ENCODE peak calls at places on chromosome 9, in ten cellular contexts. L is HFF-Myc; M is left lung; E is endothelial cell; S is MCF 10A; J is bronchial epithelial cell; I is ovary; G is AG09309; Y is CD4-positive, alpha-beta T cell; W is B cell. D is an unnamed sample.

GRCh38 chr9:135930446-135931345 is 23.4 kb upstream of the CAMSAP1 start:
- DNase-seq in L (no peak), M (no peak), E (no peak), S (no peak), J (no peak), I (no peak), G (no peak), Y (no peak), W (peak), D (no peak)

GRCh38 chr9:136840877-136841645 is 1.2 kb upstream of the AJM1 start:
- DNase-seq in L (no peak), M (no peak), E (no peak), S (peak), J (peak), I (no peak), G (no peak), Y (no peak), W (no peak), D (no peak)

GRCh38 chr9:93020785-93021670 is 37.5 kb upstream of the SUSD3 start:
- DNase-seq in L (no peak), M (no peak), E (no peak), S (no peak), J (no peak), I (no peak), G (no peak), Y (peak), W (no peak), D (no peak)

GRCh38 chr9:135463140-135463539 is 16.4 kb upstream of the PPP1R26 start:
- DNase-seq in L (peak), M (no peak), E (no peak), S (peak), J (peak), I (no peak), G (no peak), Y (no peak), W (no peak), D (no peak)

GRCh38 chr9:136740971-136741884 is 1.5 kb downstream of the LCN10 start:
- DNase-seq in L (no peak), M (no peak), E (no peak), S (no peak), J (no peak), I (peak), G (no peak), Y (no peak), W (peak), D (peak)

GRCh38 chr9:93155716-93156474 is 21.8 kb upstream of the NINJ1 start:
- DNase-seq in L (no peak), M (no peak), E (no peak), S (no peak), J (no peak), I (no peak), G (no peak), Y (no peak), W (no peak), D (no peak)

GRCh38 chr9:112080831-112081542 is 94.1 kb downstream of the SUSD1 start:
- DNase-seq in L (no peak), M (no peak), E (no peak), S (peak), J (peak), I (no peak), G (no peak), Y (no peak), W (no peak), D (no peak)

GRCh38 chr9:8733096-8733954 is 933.7 kb upstream of the DMAC1 start:
- DNase-seq in L (no peak), M (no peak), E (peak), S (no peak), J (no peak), I (peak), G (no peak), Y (no peak), W (no peak), D (no peak)

GRCh38 chr9:15622596-15622995 is 69.8 kb downstream of the CCDC171 start:
- DNase-seq in L (no peak), M (no peak), E (no peak), S (peak), J (peak), I (no peak), G (no peak), Y (no peak), W (no peak), D (no peak)

GRCh38 chr9:15696979-15697378 is 144.1 kb downstream of the CCDC171 start:
- DNase-seq in L (no peak), M (no peak), E (no peak), S (peak), J (no peak), I (no peak), G (no peak), Y (no peak), W (no peak), D (no peak)

GRCh38 chr9:36161187-36161586 is 8.0 kb upstream of the CCIN start:
- DNase-seq in L (no peak), M (no peak), E (no peak), S (peak), J (no peak), I (no peak), G (no peak), Y (no peak), W (peak), D (no peak)

GRCh38 chr9:6230037-6230778 is 14.6 kb downstream of the IL33 start:
- DNase-seq in L (no peak), M (no peak), E (no peak), S (peak), J (peak), I (no peak), G (no peak), Y (no peak), W (no peak), D (no peak)

GRCh38 chr9:27645166-27645840 is 72.0 kb upstream of the C9orf72 start:
- DNase-seq in L (no peak), M (no peak), E (no peak), S (no peak), J (no peak), I (no peak), G (no peak), Y (no peak), W (no peak), D (no peak)

GRCh38 chr9:128835246-128836210 is 5.9 kb upstream of the SPOUT1 start:
- DNase-seq in L (no peak), M (no peak), E (no peak), S (no peak), J (no peak), I (no peak), G (no peak), Y (no peak), W (peak), D (no peak)

GRCh38 chr9:121736964-121737462 is 85.6 kb downstream of the DAB2IP start:
- DNase-seq in L (no peak), M (peak), E (no peak), S (peak), J (peak), I (peak), G (no peak), Y (no peak), W (no peak), D (peak)

GRCh38 chr9:138038244-138038671 is 160.7 kb downstream of the CACNA1B start:
- DNase-seq in L (no peak), M (no peak), E (no peak), S (no peak), J (no peak), I (peak), G (no peak), Y (no peak), W (no peak), D (no peak)

GRCh38 chr9:99809586-99810357 is 11.9 kb upstream of the NR4A3 start:
- DNase-seq in L (no peak), M (no peak), E (no peak), S (no peak), J (peak), I (no peak), G (no peak), Y (no peak), W (no peak), D (no peak)

GRCh38 chr9:114662081-114662989 is 4.7 kb upstream of the TEX53 start:
- DNase-seq in L (no peak), M (no peak), E (peak), S (peak), J (peak), I (no peak), G (no peak), Y (peak), W (peak), D (peak)

GRCh38 chr9:137085918-137086530 is 761 bp upstream of the MAN1B1 start:
- DNase-seq in L (no peak), M (no peak), E (no peak), S (peak), J (peak), I (no peak), G (no peak), Y (peak), W (no peak), D (no peak)

GRCh38 chr9:129989740-129990139 is 53.2 kb downstream of the FNBP1 start:
- DNase-seq in L (no peak), M (no peak), E (no peak), S (peak), J (no peak), I (no peak), G (no peak), Y (no peak), W (no peak), D (no peak)

GRCh38 chr9:6904366-6904765 is 146.6 kb downstream of the KDM4C start:
- DNase-seq in L (no peak), M (no peak), E (no peak), S (no peak), J (no peak), I (no peak), G (no peak), Y (no peak), W (no peak), D (no peak)

GRCh38 chr9:132383462-132383883 is 23.2 kb downstream of the TTF1 start:
- DNase-seq in L (no peak), M (no peak), E (no peak), S (no peak), J (no peak), I (no peak), G (no peak), Y (no peak), W (peak), D (no peak)

GRCh38 chr9:112648624-112649023 is 69.3 kb downstream of the INIP start:
- DNase-seq in L (no peak), M (no peak), E (no peak), S (no peak), J (no peak), I (no peak), G (no peak), Y (no peak), W (no peak), D (no peak)

GRCh38 chr9:99050924-99051323 is 54.0 kb upstream of the TGFBR1 start:
- DNase-seq in L (no peak), M (no peak), E (no peak), S (no peak), J (no peak), I (no peak), G (no peak), Y (no peak), W (no peak), D (no peak)

GRCh38 chr9:95880011-95880690 is 4.7 kb downstream of the ERCC6L2 start:
- DNase-seq in L (no peak), M (no peak), E (no peak), S (no peak), J (peak), I (no peak), G (no peak), Y (no peak), W (no peak), D (no peak)

GRCh38 chr9:82621446-82621845 is 441.5 kb downstream of the RASEF start:
- DNase-seq in L (no peak), M (no peak), E (no peak), S (no peak), J (peak), I (no peak), G (no peak), Y (no peak), W (no peak), D (no peak)

GRCh38 chr9:15231788-15232635 is 75.0 kb downstream of the TTC39B start:
- DNase-seq in L (no peak), M (no peak), E (peak), S (peak), J (no peak), I (no peak), G (no peak), Y (no peak), W (peak), D (peak)

GRCh38 chr9:25677301-25678146 is 720 bp downstream of the TUSC1 start:
- DNase-seq in L (no peak), M (peak), E (peak), S (peak), J (peak), I (peak), G (peak), Y (no peak), W (peak), D (peak)

GRCh38 chr9:34560574-34561229 is 28.8 kb downstream of the CNTFR start:
- DNase-seq in L (no peak), M (no peak), E (no peak), S (no peak), J (no peak), I (peak), G (no peak), Y (no peak), W (no peak), D (no peak)

DNA sequence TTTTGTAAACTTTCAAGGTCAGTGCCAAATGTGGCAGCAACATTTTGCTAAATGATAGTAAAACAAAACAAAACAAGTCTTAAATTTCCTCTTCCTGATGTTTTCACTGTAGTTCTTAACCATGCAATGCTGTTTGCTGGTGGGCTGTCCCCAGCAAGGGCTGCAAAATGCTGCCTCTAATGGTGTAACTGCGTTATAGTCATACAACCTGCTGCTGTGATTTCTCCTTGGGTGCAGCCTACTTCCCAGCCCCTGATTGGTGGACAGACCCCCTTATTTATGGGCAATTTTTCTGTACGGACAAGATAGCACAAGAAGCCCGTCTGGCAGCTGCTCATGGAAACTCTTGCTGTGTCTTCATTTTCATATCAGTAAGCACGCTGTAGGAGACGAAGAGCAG is 26.6 kb upstream of the PIP5K1B start:
- DNase-seq in L (no peak), M (no peak), E (peak), S (peak), J (no peak), I (no peak), G (no peak), Y (no peak), W (no peak), D (no peak)
- TF ChIP-seq CTCF in L (peak), M (no peak), E (no peak), S (no peak), J (no peak), I (no peak), G (no peak), Y (no peak), W (peak), D (no peak)

GRCh38 chr9:4297795-4298254 is 2.0 kb downstream of the GLIS3 start:
- DNase-seq in L (no peak), M (peak), E (peak), S (peak), J (no peak), I (peak), G (no peak), Y (peak), W (peak), D (peak)

GRCh38 chr9:4298255-4299005 is 1.4 kb downstream of the GLIS3 start:
- DNase-seq in L (no peak), M (peak), E (peak), S (peak), J (peak), I (peak), G (no peak), Y (no peak), W (peak), D (peak)

GRCh38 chr9:4297151-4297794 is 2.6 kb downstream of the GLIS3 start:
- DNase-seq in L (peak), M (peak), E (peak), S (peak), J (peak), I (peak), G (no peak), Y (no peak), W (peak), D (peak)

GRCh38 chr9:4295160-4295559 is 4.7 kb downstream of the GLIS3 start:
- DNase-seq in L (no peak), M (no peak), E (no peak), S (no peak), J (no peak), I (no peak), G (no peak), Y (no peak), W (no peak), D (no peak)

DNA sequence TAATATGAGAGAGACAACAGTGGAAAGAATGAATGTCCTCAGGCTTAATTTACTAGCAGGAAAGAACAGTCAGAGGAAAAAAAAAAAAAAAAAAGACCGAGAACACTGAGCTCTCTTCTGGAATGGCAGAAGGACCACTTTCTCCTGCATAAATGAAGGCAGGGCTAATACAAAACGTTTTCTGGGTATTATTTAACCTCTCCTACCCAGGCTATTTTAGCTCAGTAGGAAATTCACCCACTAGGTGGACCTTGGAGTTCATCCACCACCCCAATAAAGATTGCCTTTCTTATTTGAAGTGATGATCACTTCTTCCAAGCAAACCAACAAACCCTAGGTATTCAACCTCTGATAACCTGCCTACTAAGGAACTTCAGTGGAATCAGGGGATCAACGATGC is 3.7 kb downstream of the GLIS3 start:
- DNase-seq in L (no peak), M (no peak), E (no peak), S (no peak), J (no peak), I (no peak), G (no peak), Y (no peak), W (no peak), D (no peak)
- TF ChIP-seq CTCF in L (no peak), M (no peak), E (no peak), S (no peak), J (no peak), I (no peak), G (peak), Y (no peak), W (no peak), D (no peak)

DNA sequence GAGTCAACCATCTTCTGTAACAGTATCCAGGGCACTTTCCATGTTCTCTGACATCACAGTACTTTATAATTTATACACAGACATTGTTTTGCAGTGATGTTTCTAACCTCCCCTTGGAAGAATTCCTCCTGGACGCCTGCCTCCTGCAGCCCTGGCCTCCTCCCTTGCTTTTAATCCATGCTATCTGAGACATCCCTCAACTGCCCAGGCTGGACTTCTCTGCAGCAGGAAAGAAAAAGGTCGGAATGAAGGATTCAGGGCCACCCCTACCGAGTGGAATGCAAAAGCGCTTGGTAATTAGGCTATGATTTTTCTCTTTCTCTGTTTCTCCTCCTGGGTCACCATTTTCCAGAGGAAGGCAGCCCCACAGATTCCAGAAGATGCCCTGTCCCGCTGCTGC is 47.0 kb upstream of the SHC3 start:
- DNase-seq in L (no peak), M (no peak), E (no peak), S (no peak), J (no peak), I (no peak), G (no peak), Y (no peak), W (no peak), D (no peak)
- TF ChIP-seq CTCF in L (no peak), M (no peak), E (no peak), S (no peak), J (no peak), I (no peak), G (no peak), Y (no peak), W (no peak), D (no peak)

GRCh38 chr9:122819326-122819725 is 9.1 kb downstream of the PDCL start:
- DNase-seq in L (no peak), M (no peak), E (no peak), S (no peak), J (no peak), I (no peak), G (no peak), Y (no peak), W (no peak), D (no peak)

GRCh38 chr9:122814545-122814944 is 13.8 kb downstream of the PDCL start:
- DNase-seq in L (no peak), M (no peak), E (no peak), S (no peak), J (no peak), I (no peak), G (no peak), Y (no peak), W (no peak), D (no peak)

GRCh38 chr9:122812736-122813135 is 12.8 kb downstream of the OR1K1 start:
- DNase-seq in L (no peak), M (no peak), E (no peak), S (no peak), J (no peak), I (no peak), G (no peak), Y (no peak), W (no peak), D (no peak)

GRCh38 chr9:122816163-122816867 is 12.1 kb downstream of the PDCL start:
- DNase-seq in L (no peak), M (peak), E (peak), S (no peak), J (no peak), I (no peak), G (no peak), Y (peak), W (no peak), D (no peak)

GRCh38 chr9:122815544-122815943 is 12.8 kb downstream of the PDCL start:
- DNase-seq in L (no peak), M (no peak), E (no peak), S (peak), J (peak), I (no peak), G (no peak), Y (no peak), W (no peak), D (no peak)
- TF ChIP-seq CTCF in L (no peak), M (no peak), E (no peak), S (no peak), J (no peak), I (no peak), G (no peak), Y (no peak), W (no peak), D (no peak)

GRCh38 chr9:91972076-91972626 is 22.1 kb upstream of the ROR2 start:
- DNase-seq in L (no peak), M (no peak), E (no peak), S (no peak), J (no peak), I (no peak), G (no peak), Y (no peak), W (no peak), D (no peak)
- TF ChIP-seq CTCF in L (no peak), M (no peak), E (no peak), S (no peak), J (no peak), I (no peak), G (no peak), Y (no peak), W (no peak), D (no peak)

D was measured in GM13976.